ENCODE peak calls at places on chromosomes 11 and 22, in five cellular contexts. X is neuronal stem cell, U is H1, N is trophoblast cell, G is mesenchymal stem cell. L is an unnamed sample.

GRCh38 chr22:35335936-35336781 is 36.5 kb downstream of the TOM1 start:
- DNase-seq in X (no peak), U (no peak), N (no peak), G (no peak), L (no peak)

GRCh38 chr22:46084943-46085830 is 65.1 kb upstream of the PPARA start:
- DNase-seq in X (no peak), U (no peak), N (no peak), G (no peak), L (no peak)

GRCh38 chr22:49997221-49997599 is 15.4 kb downstream of the IL17REL start:
- DNase-seq in X (no peak), U (no peak), N (no peak), G (no peak), L (no peak)

GRCh38 chr22:44669725-44670027 is 32.3 kb upstream of the PRR5 start:
- DNase-seq in X (no peak), U (no peak), N (no peak), G (peak; percentile 42), L (peak; percentile 37)

GRCh38 chr22:37334859-37335818 is 52.8 kb downstream of the CYTH4 start:
- DNase-seq in X (no peak), U (peak; percentile 15), N (no peak), G (no peak), L (no peak)

GRCh38 chr22:48496226-48496845 is 1331.3 kb downstream of the BRD1 start:
- DNase-seq in X (no peak), U (no peak), N (no peak), G (no peak), L (no peak)

GRCh38 chr11:122691751-122692150 is 36.2 kb downstream of the UBASH3B start:
- DNase-seq in X (no peak), U (no peak), N (no peak), G (peak; percentile 35), L (no peak)

GRCh38 chr22:45208993-45209838 is 31.5 kb downstream of the KIAA0930 start:
- DNase-seq in X (peak; percentile 55), U (peak; percentile 43), N (no peak), G (peak; percentile 92), L (peak; percentile 91)

GRCh38 chr22:39176673-39177455 is 24.4 kb upstream of the CBX7 start:
- DNase-seq in X (no peak), U (no peak), N (no peak), G (peak; percentile 47), L (no peak)

GRCh38 chr11:13480198-13480597 is 15.6 kb downstream of the PTH start:
- DNase-seq in X (no peak), U (no peak), N (no peak), G (no peak), L (no peak)

GRCh38 chr11:66842896-66843775 is at the start of gene RCE1:
- DNase-seq in X (peak; percentile 91), U (no peak), N (peak; percentile 90), G (peak; percentile 88), L (peak; percentile 85)

GRCh38 chr11:9802291-9802861 is 138.5 kb downstream of the SWAP70 start:
- DNase-seq in X (no peak), U (no peak), N (peak; percentile 29), G (peak; percentile 72), L (peak; percentile 91)

GRCh38 chr11:128814856-128815705 is 52.0 kb downstream of the KCNJ1 start:
- DNase-seq in X (peak; percentile 79), U (peak; percentile 47), N (peak; percentile 35), G (peak; percentile 87), L (peak; percentile 86)

GRCh38 chr22:38946771-38947170 is 10.6 kb upstream of the APOBEC3A start:
- DNase-seq in X (no peak), U (no peak), N (no peak), G (no peak), L (no peak)

GRCh38 chr11:114229062-114229450 is 67.1 kb upstream of the NNMT start:
- DNase-seq in X (no peak), U (no peak), N (no peak), G (no peak), L (no peak)

GRCh38 chr11:66878554-66878953 is 21.7 kb downstream of the LRFN4 start:
- DNase-seq in X (no peak), U (no peak), N (no peak), G (no peak), L (peak; percentile 29)

GRCh38 chr11:33259869-33260268 is 2.7 kb downstream of the HIPK3 start:
- DNase-seq in X (no peak), U (no peak), N (no peak), G (no peak), L (peak; percentile 5)

GRCh38 chr11:45208135-45208534 is 61.7 kb downstream of the PRDM11 start:
- DNase-seq in X (no peak), U (no peak), N (no peak), G (no peak), L (no peak)

GRCh38 chr11:76617553-76618265 is 52.8 kb downstream of the LRRC32 start:
- DNase-seq in X (no peak), U (no peak), N (no peak), G (no peak), L (peak; percentile 55)

GRCh38 chr11:113670149-113670829 is 35.8 kb downstream of the TMPRSS5 start:
- DNase-seq in X (no peak), U (no peak), N (no peak), G (no peak), L (no peak)

GRCh38 chr11:131682373-131683015 is 312.1 kb downstream of the NTM start:
- DNase-seq in X (no peak), U (no peak), N (no peak), G (no peak), L (no peak)

GRCh38 chr11:42465613-42466012 is 846.2 kb upstream of the API5 start:
- DNase-seq in X (no peak), U (no peak), N (no peak), G (no peak), L (no peak)

GRCh38 chr22:35102663-35103062 is 36.7 kb downstream of the ISX start:
- DNase-seq in X (no peak), U (peak; percentile 39), N (no peak), G (no peak), L (peak; percentile 2)

GRCh38 chr11:3155691-3156258 is 9.3 kb downstream of the OSBPL5 start:
- DNase-seq in X (no peak), U (no peak), N (no peak), G (no peak), L (no peak)

GRCh38 chr11:3156661-3157311 is 8.3 kb downstream of the OSBPL5 start:
- DNase-seq in X (no peak), U (no peak), N (no peak), G (no peak), L (no peak)

GRCh38 chr11:3155216-3155615 is 9.9 kb downstream of the OSBPL5 start:
- DNase-seq in X (no peak), U (no peak), N (no peak), G (no peak), L (no peak)

GRCh38 chr11:3157381-3158130 is 7.6 kb downstream of the OSBPL5 start:
- DNase-seq in X (no peak), U (no peak), N (no peak), G (no peak), L (no peak)

DNA sequence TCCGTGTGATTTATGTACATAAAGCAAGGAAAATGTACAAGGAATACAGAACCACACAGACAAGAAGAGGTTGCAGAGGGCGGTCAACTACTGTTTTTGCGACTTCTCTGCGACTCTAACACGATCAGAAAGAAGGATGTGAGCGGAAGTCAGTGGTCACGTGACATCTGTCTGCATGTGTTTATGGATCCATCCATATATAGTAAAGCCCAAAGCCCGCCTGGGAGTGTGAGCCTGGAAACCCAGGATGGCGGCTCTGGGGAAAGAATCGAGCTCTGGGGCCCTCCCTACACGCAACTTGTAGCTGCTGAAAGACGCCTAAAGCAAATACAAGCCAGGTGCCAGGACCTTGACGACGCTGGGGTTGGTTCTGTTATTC is 8.8 kb downstream of the OSBPL5 start:
- DNase-seq in X (no peak), U (no peak), N (no peak), G (no peak), L (no peak)
- H3K4me3 ChIP-seq in X (no peak overlapping the region), U (no peak overlapping the region), N (no peak overlapping the region), G (no peak overlapping the region), L (no peak overlapping the region)

DNA sequence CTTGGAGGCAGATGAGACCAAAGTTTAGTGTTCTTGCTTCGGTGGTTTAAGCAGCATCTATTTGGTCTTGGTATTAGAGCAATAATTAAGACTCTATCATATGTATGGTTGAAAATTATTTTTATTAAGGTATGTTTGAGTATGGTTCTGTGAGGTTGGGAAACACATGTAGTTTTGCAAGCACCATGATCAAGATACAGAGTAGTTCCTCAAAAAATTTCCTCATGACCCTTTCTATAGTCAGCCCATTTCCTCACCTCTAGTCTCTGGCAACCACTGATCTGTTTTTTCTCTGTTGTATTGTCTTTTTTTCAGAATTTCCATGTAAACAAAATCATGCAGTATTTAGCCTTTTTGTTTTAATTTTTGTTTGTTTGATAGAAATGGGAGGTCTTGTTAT is 18.4 kb downstream of the MTMR3 start:
- DNase-seq in X (no peak), U (no peak), N (no peak), G (no peak), L (no peak)
- H4K91ac ChIP-seq in X (no peak overlapping the region), U (no peak overlapping the region), N (no peak overlapping the region), G (no peak overlapping the region), L (no peak overlapping the region)

DNA sequence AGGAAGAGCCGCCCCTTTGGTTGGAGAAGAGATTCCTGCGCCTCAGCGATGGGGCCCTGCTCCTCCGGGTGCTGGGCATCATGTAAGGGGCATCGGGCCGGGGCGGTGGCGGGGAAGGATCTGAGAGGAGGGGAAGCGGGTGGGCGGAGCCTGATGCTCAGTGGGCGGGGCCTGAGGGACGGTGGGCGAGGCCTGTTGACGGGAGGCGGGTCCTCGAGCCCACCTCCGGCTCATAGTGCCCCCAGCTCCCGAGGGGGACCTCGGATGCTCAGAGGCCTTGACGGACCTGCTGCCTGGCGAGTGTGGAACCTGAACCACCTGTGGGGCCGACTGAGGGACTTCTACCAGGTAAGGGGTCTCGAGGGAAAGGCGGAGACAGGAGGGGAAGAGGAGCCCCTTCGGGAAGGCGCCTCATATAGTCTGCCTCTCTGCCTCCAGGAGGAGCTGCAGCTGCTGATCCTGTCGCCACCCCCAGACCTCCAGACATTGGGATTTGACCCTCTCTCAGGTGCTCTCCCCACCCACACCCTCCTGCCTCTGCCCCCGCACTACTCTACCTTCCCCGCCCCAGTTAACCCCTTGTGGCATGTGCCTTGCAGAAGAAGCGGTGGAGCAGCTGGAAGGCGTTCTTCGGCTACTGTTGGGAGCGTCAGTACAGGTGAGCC is 799 bp downstream of the CCDC88B start:
- DNase-seq in X (peak; percentile 62), U (no peak), N (no peak), G (no peak), L (no peak)
- H3K4me3 ChIP-seq in X (peak overlapping the region; percentile 75), U (peak overlapping the region; percentile 66), N (no peak overlapping the region), G (no peak overlapping the region), L (no peak overlapping the region)

DNA sequence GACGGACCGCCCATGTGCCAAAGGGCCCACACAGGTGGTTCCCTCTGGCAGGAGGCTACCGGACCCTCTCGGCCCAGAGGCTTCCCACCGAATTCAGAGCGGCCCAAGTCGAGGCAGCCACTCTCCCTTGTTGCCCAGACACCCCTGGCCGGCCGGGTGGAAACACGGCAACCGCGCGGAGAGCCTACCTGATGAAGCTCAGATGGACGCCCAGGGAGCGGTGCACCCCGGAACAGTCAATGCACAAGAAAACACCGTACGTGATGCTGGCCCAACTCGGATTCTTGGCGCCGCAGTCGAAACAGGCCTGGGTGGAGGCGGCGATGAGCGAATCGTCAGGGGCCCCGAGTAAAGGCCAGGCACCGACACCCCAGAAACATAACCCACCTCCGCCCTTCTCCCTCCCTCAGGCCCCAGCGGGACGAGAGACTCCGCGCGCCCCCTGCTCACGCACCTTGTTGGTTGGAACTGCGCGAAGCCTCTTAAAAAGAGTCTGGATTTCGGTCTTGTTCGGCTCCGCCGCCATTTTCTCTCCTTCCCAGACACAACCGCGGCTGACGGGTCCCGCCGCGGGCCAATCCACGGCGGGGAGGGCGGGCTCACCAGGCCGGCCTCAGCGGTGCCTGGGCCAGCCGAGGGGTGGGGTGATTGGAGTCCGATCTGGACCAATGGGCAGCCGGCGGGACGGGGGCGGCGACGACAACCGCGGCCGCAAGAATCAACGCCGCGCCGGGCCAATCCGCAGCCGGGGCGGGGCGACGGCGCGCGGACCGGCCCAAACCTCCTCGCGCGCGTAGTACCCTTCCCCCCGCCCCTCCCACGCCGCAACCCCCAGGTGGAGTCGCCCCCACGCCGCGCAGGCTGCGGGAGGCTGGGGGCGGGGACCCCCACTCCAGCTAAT is at the start of gene ARFGAP2:
- DNase-seq in X (peak; percentile 93), U (no peak), N (peak; percentile 96), G (peak; percentile 96), L (peak; percentile 94)
- H4K91ac ChIP-seq in X (peak within 1 kb of the TSS; percentile 65), U (peak within 1 kb of the TSS; percentile 90), N (peak within 1 kb of the TSS; percentile 97), G (peak within 1 kb of the TSS; percentile 85), L (peak within 1 kb of the TSS; percentile 92)

L was measured in IMR-90.